ENCODE peak calls at places on chromosomes 4 and X, in six cellular contexts. Q is OCI-LY7, O is GM23338, G is neural progenitor cell, M is PC-3, P is HCT116. F is an unnamed sample. For H3K36me3, the result is how much of the 10 kb centered on the place peaks cover.

GRCh38 chr4:151781026-151781425 is 20.2 kb upstream of the GATB start:
- DNase-seq in Q (no peak), O (no peak), G (no peak), M (no peak), P (no peak), F (no peak)

GRCh38 chr4:88949605-88950004 is 107.4 kb downstream of the FAM13A start:
- DNase-seq in Q (no peak), O (no peak), G (no peak), M (no peak), P (no peak), F (no peak)

GRCh38 chrX:104432321-104432720 is 133.7 kb upstream of the IL1RAPL2 start:
- DNase-seq in Q (no peak), O (no peak), G (no peak), M (peak), P (no peak), F (no peak)

GRCh38 chr4:185987976-185988627 is 80.9 kb upstream of the TLR3 start:
- DNase-seq in Q (no peak), O (no peak), G (no peak), M (no peak), P (no peak), F (peak)

GRCh38 chr4:67087897-67088296 is 457.4 kb downstream of the CENPC start:
- DNase-seq in Q (peak), O (peak), G (peak), M (peak), P (peak), F (peak)

GRCh38 chr4:117777721-117778120 is 256.6 kb upstream of the NDST3 start:
- DNase-seq in Q (no peak), O (no peak), G (no peak), M (peak), P (no peak), F (no peak)

GRCh38 chrX:64975989-64976672 is at the start of gene ZC4H2:
- DNase-seq in Q (peak), O (peak), G (peak), M (peak), P (peak), F (peak)

GRCh38 chr4:184784628-184785257 is 41.0 kb downstream of the ACSL1 start:
- DNase-seq in Q (no peak), O (no peak), G (no peak), M (no peak), P (no peak), F (no peak)

GRCh38 chrX:68511255-68511654 is 12.4 kb downstream of the YIPF6 start:
- DNase-seq in Q (peak), O (peak), G (peak), M (peak), P (no peak), F (peak)
- TF ChIP-seq EZH2phosphoT487 in Q (no peak), O (no peak), G (no peak), M (no peak), P (no peak), F (no peak)

GRCh38 chr4:7813674-7814073 is 126.0 kb downstream of the AFAP1 start:
- DNase-seq in Q (no peak), O (no peak), G (no peak), M (no peak), P (no peak), F (peak)

GRCh38 chr4:7814451-7814850 is 125.2 kb downstream of the AFAP1 start:
- DNase-seq in Q (no peak), O (no peak), G (no peak), M (no peak), P (no peak), F (no peak)

GRCh38 chr4:7811536-7812190 is 128.0 kb downstream of the AFAP1 start:
- DNase-seq in Q (no peak), O (peak), G (peak), M (no peak), P (no peak), F (peak)

GRCh38 chr4:7812191-7812860 is 127.3 kb downstream of the AFAP1 start:
- DNase-seq in Q (no peak), O (no peak), G (no peak), M (no peak), P (no peak), F (no peak)

GRCh38 chr4:7812921-7813320 is 126.7 kb downstream of the AFAP1 start:
- DNase-seq in Q (no peak), O (no peak), G (no peak), M (no peak), P (no peak), F (no peak)
- H3K36me3 ChIP-seq in Q (under half), O (under half), G (under half), M (half or more), P (under half), F (half or more)

DNA sequence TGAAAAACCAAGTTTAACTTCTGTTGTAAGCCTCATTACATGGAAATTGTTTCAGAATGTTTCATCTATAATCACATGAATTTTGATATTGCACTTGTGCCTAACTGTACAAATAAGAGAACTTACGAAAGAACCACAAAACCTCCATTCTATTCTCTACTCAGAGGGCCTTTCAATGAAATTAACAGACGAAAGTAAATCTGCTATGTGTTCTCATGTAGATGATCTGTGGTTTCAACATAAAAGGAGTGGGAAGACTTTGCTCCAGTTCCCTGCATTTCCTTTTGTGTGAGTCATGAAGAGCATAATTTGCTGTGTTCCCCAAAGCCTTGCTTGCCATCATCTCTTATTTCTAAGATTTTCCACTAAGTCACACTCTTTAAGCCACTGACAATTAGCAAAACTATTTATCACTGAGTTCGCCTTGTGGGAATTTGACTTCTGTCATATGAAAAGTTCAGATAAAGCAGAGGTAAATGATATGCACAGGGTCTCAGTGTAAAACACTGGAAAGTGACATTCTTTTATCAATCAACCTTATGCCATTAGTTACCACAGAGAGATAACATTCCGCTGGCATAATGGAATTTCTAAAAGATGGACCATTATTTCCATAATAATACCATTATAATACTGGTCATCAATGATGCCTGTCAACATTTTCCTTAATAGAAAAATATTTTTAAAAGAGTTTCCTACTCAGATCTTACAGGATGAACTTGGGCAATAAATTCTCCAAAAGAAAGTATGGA is 329.8 kb downstream of the NR3C2 start:
- DNase-seq in Q (no peak), O (no peak), G (no peak), M (no peak), P (no peak), F (peak)
- TF ChIP-seq EZH2phosphoT487 in Q (no peak), O (no peak), G (no peak), M (no peak), P (no peak), F (no peak)

DNA sequence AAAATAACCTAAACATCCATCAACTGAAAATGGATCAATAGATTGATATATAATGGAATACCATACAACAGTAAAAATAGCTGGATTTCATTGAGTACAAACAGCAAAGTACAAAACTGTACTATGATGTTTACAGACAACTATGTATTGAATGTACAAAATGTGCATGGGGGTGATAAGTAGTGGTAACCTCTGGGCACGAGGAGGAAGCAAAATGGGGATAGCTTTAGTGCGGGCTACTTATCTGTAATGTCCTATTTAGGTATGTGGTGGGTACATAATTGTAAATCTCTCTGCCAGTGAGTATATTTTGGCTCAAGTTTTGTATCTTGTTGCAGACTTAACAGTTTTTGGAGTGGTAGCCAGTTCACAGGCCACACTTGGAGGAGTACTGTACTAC is 123.6 kb downstream of the STAG2 start:
- DNase-seq in Q (no peak), O (no peak), G (no peak), M (no peak), P (no peak), F (no peak)
- H3K36me3 ChIP-seq in Q (half or more), O (under half), G (under half), M (under half), P (under half), F (under half)

GRCh38 chr4:48074657-48075056 is 58.1 kb downstream of the NIPAL1 start:
- DNase-seq in Q (no peak), O (no peak), G (no peak), M (peak), P (no peak), F (no peak)

GRCh38 chr4:48078862-48079655 is 55.0 kb downstream of the TXK start:
- DNase-seq in Q (no peak), O (no peak), G (no peak), M (peak), P (no peak), F (no peak)

GRCh38 chr4:48082956-48083355 is 51.1 kb downstream of the TXK start:
- DNase-seq in Q (no peak), O (peak), G (no peak), M (no peak), P (no peak), F (no peak)

GRCh38 chr4:48081196-48081595 is 52.9 kb downstream of the TXK start:
- DNase-seq in Q (no peak), O (no peak), G (no peak), M (peak), P (no peak), F (no peak)

DNA sequence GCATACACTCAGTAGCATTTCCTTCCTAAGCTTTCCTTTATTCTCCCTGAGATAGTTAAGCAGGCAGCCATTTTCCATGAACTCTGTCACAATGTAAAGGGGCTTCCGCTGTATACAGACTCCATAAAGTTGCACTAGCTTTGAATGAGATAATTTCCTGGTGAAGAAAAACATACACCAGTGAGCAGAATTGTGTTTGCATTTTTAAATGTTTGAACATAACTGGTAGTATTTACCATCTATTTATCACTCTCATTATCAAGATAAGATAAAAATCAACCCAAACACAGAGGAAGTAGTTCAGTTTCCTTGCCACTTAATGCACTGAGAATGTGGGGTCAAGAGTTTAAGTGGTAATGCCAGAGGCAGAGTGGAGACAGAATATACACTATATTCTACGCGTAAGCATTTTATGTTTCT is 54.1 kb downstream of the TXK start:
- DNase-seq in Q (no peak), O (no peak), G (no peak), M (peak), P (no peak), F (no peak)
- TF ChIP-seq EZH2phosphoT487 in Q (no peak), O (no peak), G (no peak), M (no peak), P (no peak), F (no peak)

DNA sequence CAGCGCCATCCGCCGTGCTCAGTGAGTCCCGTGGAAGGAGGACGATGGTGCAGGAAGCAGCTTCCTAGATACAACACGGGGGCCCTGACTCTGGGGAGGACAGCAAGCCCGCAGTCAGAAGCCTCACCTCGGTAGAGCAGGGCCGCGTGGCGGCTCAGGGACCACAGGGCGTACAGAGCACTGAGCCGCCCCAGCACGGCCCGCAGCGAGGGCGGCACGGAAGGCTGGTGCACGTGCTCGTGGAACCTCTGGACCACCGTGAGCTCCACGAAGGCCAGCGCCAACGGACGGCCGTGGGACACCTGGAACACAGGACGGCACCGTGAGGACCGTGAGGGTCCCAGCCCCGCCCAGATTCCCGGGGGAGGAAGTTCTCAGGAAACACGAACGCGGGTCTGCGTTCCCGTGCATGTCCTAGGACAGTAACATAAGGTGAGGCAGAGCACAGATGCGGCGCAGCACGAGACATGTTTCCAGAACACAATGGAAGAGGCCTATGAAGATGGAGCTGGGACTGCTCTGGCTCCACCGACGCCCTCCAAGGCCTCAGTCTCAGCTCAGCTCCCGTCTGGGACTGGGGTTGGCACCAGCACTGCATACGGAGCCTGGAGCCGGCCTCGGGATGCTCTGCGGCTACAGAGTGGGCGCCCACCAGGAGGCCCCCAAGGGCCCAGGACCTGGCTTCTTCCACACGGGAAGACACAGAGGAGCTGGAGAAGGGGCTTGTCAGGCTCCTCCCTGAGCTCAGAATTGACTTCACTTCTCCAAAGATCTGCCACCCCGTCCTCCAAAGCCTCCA is 65.5 kb downstream of the ACOX3 start:
- DNase-seq in Q (no peak), O (no peak), G (no peak), M (no peak), P (no peak), F (no peak)
- H3K36me3 ChIP-seq in Q (under half), O (under half), G (under half), M (under half), P (under half), F (under half)

GRCh38 chr4:54095110-54095800 is 4.7 kb upstream of the GSX2 start:
- DNase-seq in Q (no peak), O (peak), G (peak), M (no peak), P (no peak), F (no peak)
- TF ChIP-seq EZH2phosphoT487 in Q (no peak), O (no peak), G (no peak), M (no peak), P (no peak), F (no peak)

GRCh38 chrX:108484251-108484650 is 44.6 kb downstream of the COL4A5 start:
- DNase-seq in Q (no peak), O (no peak), G (no peak), M (no peak), P (no peak), F (no peak)
- H3K36me3 ChIP-seq in Q (under half), O (under half), G (under half), M (under half), P (under half), F (under half)